ENCODE peak calls at places on chromosomes 4 and X, in ten cellular contexts. One of them, this sample, is unnamed.

GRCh38 chr4:140234697-140235060 is 80.7 kb upstream of the MAML3 start:
- DNase-seq in ELR: no peak
- DNase-seq in AG08395: no peak
- DNase-seq in GM13976: no peak
- DNase-seq in NCI-H345: no peak
- DNase-seq in stimulated activated CD4-positive, alpha-beta T cell treated with anti-CD3 and anti-CD28 coated beads, Interleukin-4, amount 100 ng/mL, for 48 hours: no peak
- DNase-seq in HFF-Myc: no peak
- DNase-seq in thoracic aorta: no peak
- DNase-seq in small intestine: no peak
- DNase-seq in pancreas: no peak
- DNase-seq in this sample: no peak

GRCh38 chr4:118318931-118319330 is 33.9 kb downstream of the PRSS12 start:
- DNase-seq in thoracic aorta: no peak
- DNase-seq in NCI-H345: no peak
- DNase-seq in small intestine: no peak
- DNase-seq in ELR: no peak
- DNase-seq in GM13976: no peak
- DNase-seq in stimulated activated CD4-positive, alpha-beta T cell treated with anti-CD3 and anti-CD28 coated beads, Interleukin-4, amount 100 ng/mL, for 48 hours: no peak
- DNase-seq in pancreas: no peak
- DNase-seq in HFF-Myc: no peak
- DNase-seq in AG08395: no peak
- DNase-seq in this sample: peak

GRCh38 chr4:83753260-83753659 is 217.4 kb downstream of the GPAT3 start:
- DNase-seq in NCI-H345: no peak
- DNase-seq in pancreas: no peak
- DNase-seq in ELR: peak
- DNase-seq in small intestine: no peak
- DNase-seq in AG08395: no peak
- DNase-seq in HFF-Myc: no peak
- DNase-seq in thoracic aorta: no peak
- DNase-seq in stimulated activated CD4-positive, alpha-beta T cell treated with anti-CD3 and anti-CD28 coated beads, Interleukin-4, amount 100 ng/mL, for 48 hours: no peak
- DNase-seq in GM13976: no peak
- DNase-seq in this sample: no peak

GRCh38 chr4:125003840-125004239 is 291.3 kb upstream of the ANKRD50 start:
- DNase-seq in pancreas: no peak
- DNase-seq in NCI-H345: no peak
- DNase-seq in stimulated activated CD4-positive, alpha-beta T cell treated with anti-CD3 and anti-CD28 coated beads, Interleukin-4, amount 100 ng/mL, for 48 hours: no peak
- DNase-seq in small intestine: no peak
- DNase-seq in thoracic aorta: no peak
- DNase-seq in AG08395: no peak
- DNase-seq in GM13976: no peak
- DNase-seq in ELR: no peak
- DNase-seq in HFF-Myc: no peak
- DNase-seq in this sample: no peak

GRCh38 chr4:139315221-139315675 is 13.0 kb upstream of the NDUFC1 start:
- DNase-seq in HFF-Myc: no peak
- DNase-seq in small intestine: no peak
- DNase-seq in thoracic aorta: no peak
- DNase-seq in AG08395: no peak
- DNase-seq in NCI-H345: no peak
- DNase-seq in pancreas: no peak
- DNase-seq in ELR: no peak
- DNase-seq in GM13976: peak
- DNase-seq in stimulated activated CD4-positive, alpha-beta T cell treated with anti-CD3 and anti-CD28 coated beads, Interleukin-4, amount 100 ng/mL, for 48 hours: no peak
- DNase-seq in this sample: no peak

GRCh38 chr4:65461781-65462180 is 208.5 kb downstream of the EPHA5 start:
- DNase-seq in HFF-Myc: no peak
- DNase-seq in small intestine: no peak
- DNase-seq in stimulated activated CD4-positive, alpha-beta T cell treated with anti-CD3 and anti-CD28 coated beads, Interleukin-4, amount 100 ng/mL, for 48 hours: no peak
- DNase-seq in pancreas: no peak
- DNase-seq in AG08395: no peak
- DNase-seq in GM13976: no peak
- DNase-seq in ELR: peak
- DNase-seq in NCI-H345: no peak
- DNase-seq in thoracic aorta: no peak
- DNase-seq in this sample: no peak

GRCh38 chr4:13476915-13477314 is 7.2 kb downstream of the RAB28 start:
- DNase-seq in AG08395: peak
- DNase-seq in GM13976: no peak
- DNase-seq in pancreas: no peak
- DNase-seq in NCI-H345: no peak
- DNase-seq in small intestine: no peak
- DNase-seq in ELR: peak
- DNase-seq in HFF-Myc: no peak
- DNase-seq in thoracic aorta: no peak
- DNase-seq in stimulated activated CD4-positive, alpha-beta T cell treated with anti-CD3 and anti-CD28 coated beads, Interleukin-4, amount 100 ng/mL, for 48 hours: no peak
- DNase-seq in this sample: peak

GRCh38 chrX:151363316-151363715 is 33.7 kb upstream of the VMA21 start:
- DNase-seq in small intestine: no peak
- DNase-seq in pancreas: no peak
- DNase-seq in NCI-H345: no peak
- DNase-seq in GM13976: no peak
- DNase-seq in ELR: no peak
- DNase-seq in HFF-Myc: no peak
- DNase-seq in AG08395: no peak
- DNase-seq in thoracic aorta: no peak
- DNase-seq in stimulated activated CD4-positive, alpha-beta T cell treated with anti-CD3 and anti-CD28 coated beads, Interleukin-4, amount 100 ng/mL, for 48 hours: no peak
- DNase-seq in this sample: no peak

GRCh38 chr4:153223935-153224334 is 19.7 kb downstream of the TRIM2 start:
- DNase-seq in HFF-Myc: no peak
- DNase-seq in AG08395: peak
- DNase-seq in thoracic aorta: no peak
- DNase-seq in stimulated activated CD4-positive, alpha-beta T cell treated with anti-CD3 and anti-CD28 coated beads, Interleukin-4, amount 100 ng/mL, for 48 hours: no peak
- DNase-seq in NCI-H345: no peak
- DNase-seq in ELR: peak
- DNase-seq in GM13976: no peak
- DNase-seq in small intestine: peak
- DNase-seq in pancreas: no peak
- DNase-seq in this sample: no peak

GRCh38 chrX:10619311-10620015 is 922 bp downstream of the MID1 start:
- DNase-seq in NCI-H345: no peak
- DNase-seq in HFF-Myc: no peak
- DNase-seq in ELR: no peak
- DNase-seq in stimulated activated CD4-positive, alpha-beta T cell treated with anti-CD3 and anti-CD28 coated beads, Interleukin-4, amount 100 ng/mL, for 48 hours: no peak
- DNase-seq in thoracic aorta: no peak
- DNase-seq in pancreas: no peak
- DNase-seq in GM13976: peak
- DNase-seq in small intestine: peak
- DNase-seq in AG08395: no peak
- DNase-seq in this sample: no peak

GRCh38 chrX:153366878-153367538 is 33.1 kb downstream of the ZNF275 start:
- DNase-seq in small intestine: no peak
- DNase-seq in GM13976: no peak
- DNase-seq in NCI-H345: no peak
- DNase-seq in thoracic aorta: no peak
- DNase-seq in stimulated activated CD4-positive, alpha-beta T cell treated with anti-CD3 and anti-CD28 coated beads, Interleukin-4, amount 100 ng/mL, for 48 hours: no peak
- DNase-seq in pancreas: no peak
- DNase-seq in ELR: no peak
- DNase-seq in AG08395: no peak
- DNase-seq in HFF-Myc: no peak
- DNase-seq in this sample: no peak

This sample was measured in LHCN-M2.